ENCODE peak calls at places on chromosomes 16 and 17, in eight cellular contexts. J is heart left ventricle, V is AG10803, E is brain microvascular endothelial cell, H is astrocyte of the spinal cord, D is psoas muscle, I is IMR-90, X is epithelial cell of esophagus. G is an unnamed sample.

GRCh38 chr17:31371511-31372097 is 19.9 kb upstream of the RAB11FIP4 start:
- DNase-seq in J (no peak), V (peak), E (peak), H (peak), D (no peak), I (peak), X (no peak), G (peak)

GRCh38 chr17:11506635-11507034 is 91.6 kb upstream of the DNAH9 start:
- DNase-seq in J (no peak), V (no peak), E (peak), H (no peak), D (no peak), I (no peak), X (peak), G (no peak)

GRCh38 chr17:77245162-77245926 is 104.6 kb downstream of the SEC14L1 start:
- DNase-seq in J (no peak), V (no peak), E (no peak), H (no peak), D (no peak), I (no peak), X (no peak), G (no peak)

GRCh38 chr16:88941051-88941932 is 35.7 kb downstream of the CBFA2T3 start:
- DNase-seq in J (peak), V (no peak), E (no peak), H (no peak), D (no peak), I (no peak), X (no peak), G (no peak)

GRCh38 chr16:58299757-58300349 is 5.0 kb upstream of the PRSS54 start:
- DNase-seq in J (no peak), V (peak), E (no peak), H (no peak), D (no peak), I (peak), X (peak), G (no peak)

GRCh38 chr17:59361916-59362810 is 30.7 kb downstream of the YPEL2 start:
- DNase-seq in J (no peak), V (peak), E (peak), H (peak), D (no peak), I (peak), X (peak), G (peak)

GRCh38 chr16:81778861-81779539 is at the start of gene PLCG2:
- DNase-seq in J (peak), V (no peak), E (peak), H (no peak), D (peak), I (no peak), X (peak), G (no peak)

GRCh38 chr17:73470369-73470768 is 158.6 kb upstream of the CDC42EP4 start:
- DNase-seq in J (no peak), V (no peak), E (no peak), H (no peak), D (no peak), I (no peak), X (no peak), G (no peak)

GRCh38 chr16:2838928-2839327 is 8.8 kb downstream of the ZG16B start:
- DNase-seq in J (peak), V (peak), E (peak), H (peak), D (peak), I (peak), X (peak), G (peak)

GRCh38 chr17:74245145-74245817 is 28.8 kb upstream of the DNAI2 start:
- DNase-seq in J (no peak), V (no peak), E (no peak), H (peak), D (no peak), I (no peak), X (no peak), G (no peak)

GRCh38 chr17:28295677-28296578 is 23.1 kb upstream of the TMEM97 start:
- DNase-seq in J (no peak), V (no peak), E (no peak), H (no peak), D (no peak), I (no peak), X (no peak), G (no peak)

GRCh38 chr17:75246404-75246803 is 15.0 kb downstream of the GGA3 start:
- DNase-seq in J (no peak), V (no peak), E (no peak), H (no peak), D (no peak), I (no peak), X (no peak), G (no peak)

GRCh38 chr17:76208120-76208519 is 32.2 kb downstream of the RNF157 start:
- DNase-seq in J (no peak), V (no peak), E (no peak), H (no peak), D (no peak), I (no peak), X (no peak), G (no peak)

GRCh38 chr17:45410144-45411091 is 22.3 kb downstream of the ARHGAP27 start:
- DNase-seq in J (peak), V (no peak), E (no peak), H (no peak), D (peak), I (no peak), X (no peak), G (no peak)

GRCh38 chr17:66822009-66822408 is 12.9 kb upstream of the CACNG5 start:
- DNase-seq in J (no peak), V (no peak), E (no peak), H (no peak), D (no peak), I (no peak), X (no peak), G (no peak)

GRCh38 chr17:73091770-73092517 is 544 bp downstream of the SLC39A11 start:
- DNase-seq in J (peak), V (no peak), E (no peak), H (no peak), D (no peak), I (peak), X (peak), G (no peak)

GRCh38 chr16:15830832-15831451 is 25.9 kb downstream of the MYH11 start:
- DNase-seq in J (no peak), V (no peak), E (no peak), H (no peak), D (no peak), I (no peak), X (no peak), G (no peak)

GRCh38 chr16:85514295-85514600 is 98.9 kb upstream of the GSE1 start:
- DNase-seq in J (peak), V (no peak), E (no peak), H (no peak), D (peak), I (peak), X (no peak), G (no peak)

GRCh38 chr16:46907061-46907774 is 23.1 kb downstream of the GPT2 start:
- DNase-seq in J (no peak), V (no peak), E (no peak), H (no peak), D (no peak), I (no peak), X (no peak), G (no peak)

GRCh38 chr16:72493681-72494415 is 321.9 kb upstream of the PMFBP1 start:
- DNase-seq in J (no peak), V (peak), E (no peak), H (peak), D (no peak), I (peak), X (no peak), G (peak)

GRCh38 chr16:76345093-76345735 is 68.0 kb downstream of the CNTNAP4 start:
- DNase-seq in J (peak), V (no peak), E (no peak), H (peak), D (peak), I (no peak), X (peak), G (no peak)

GRCh38 chr16:8620535-8620934 is 963 bp upstream of the METTL22 start:
- DNase-seq in J (no peak), V (no peak), E (no peak), H (no peak), D (no peak), I (peak), X (peak), G (no peak)

GRCh38 chr16:21071741-21072140 is 78.9 kb downstream of the DNAH3 start:
- DNase-seq in J (no peak), V (no peak), E (no peak), H (no peak), D (no peak), I (no peak), X (peak), G (no peak)

GRCh38 chr16:18072161-18072560 is 264.4 kb downstream of the NPIPA8 start:
- DNase-seq in J (no peak), V (no peak), E (no peak), H (no peak), D (no peak), I (no peak), X (no peak), G (no peak)

GRCh38 chr17:8057691-8058114 is 18.8 kb downstream of the ALOX15B start:
- DNase-seq in J (no peak), V (peak), E (peak), H (peak), D (no peak), I (peak), X (peak), G (peak)

GRCh38 chr17:49454050-49454449 is 39.4 kb upstream of the PHB1 start:
- DNase-seq in J (no peak), V (peak), E (no peak), H (peak), D (no peak), I (peak), X (no peak), G (peak)

GRCh38 chr16:52035406-52035805 is 511.5 kb downstream of the TOX3 start:
- DNase-seq in J (no peak), V (no peak), E (no peak), H (no peak), D (no peak), I (no peak), X (peak), G (no peak)

DNA sequence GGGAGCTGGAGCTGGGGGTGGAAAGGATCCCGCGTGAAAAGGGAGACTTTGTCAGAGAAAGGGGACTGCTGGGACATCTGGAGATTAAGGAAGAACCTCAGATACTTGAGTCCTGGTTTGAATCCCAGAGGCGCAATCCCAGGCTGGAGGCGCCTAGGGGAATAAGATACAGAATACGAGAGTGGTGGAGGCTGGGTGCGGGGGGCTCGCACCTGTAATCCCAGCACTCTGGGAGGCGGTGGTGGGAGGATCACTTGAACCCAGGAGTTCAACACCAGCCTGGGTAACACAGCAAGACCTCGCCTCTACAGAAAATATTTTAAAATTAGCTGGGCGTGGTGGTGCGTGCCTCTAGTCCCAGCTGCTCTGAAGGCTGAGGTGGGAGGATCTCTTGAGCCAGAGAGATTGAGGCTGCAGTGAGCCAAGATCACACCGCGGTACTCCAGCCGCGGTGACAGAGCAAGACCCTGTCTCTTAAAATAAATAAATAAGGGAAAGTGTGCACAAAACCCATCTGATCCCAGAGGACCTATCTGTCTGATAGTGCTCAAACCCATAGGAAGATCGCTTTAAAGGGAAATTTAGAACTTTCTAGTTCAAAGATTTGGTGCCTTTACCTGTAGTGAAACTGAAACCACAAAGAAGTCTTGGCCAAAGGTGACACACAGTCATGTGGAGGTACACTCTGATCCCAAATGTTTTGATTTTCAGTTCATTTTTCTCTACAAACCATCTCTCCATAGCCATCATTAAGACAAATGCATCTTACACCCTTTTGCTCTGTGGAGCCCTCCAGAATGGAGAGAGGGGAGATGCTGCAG is 625 bp upstream of the SCRN2 start:
- DNase-seq in J (no peak), V (no peak), E (no peak), H (no peak), D (no peak), I (no peak), X (no peak), G (no peak)
- TF ChIP-seq CTCF in J (no peak), V (no peak), E (no peak), H (no peak), D (no peak), I (no peak), X (no peak), G (peak)

DNA sequence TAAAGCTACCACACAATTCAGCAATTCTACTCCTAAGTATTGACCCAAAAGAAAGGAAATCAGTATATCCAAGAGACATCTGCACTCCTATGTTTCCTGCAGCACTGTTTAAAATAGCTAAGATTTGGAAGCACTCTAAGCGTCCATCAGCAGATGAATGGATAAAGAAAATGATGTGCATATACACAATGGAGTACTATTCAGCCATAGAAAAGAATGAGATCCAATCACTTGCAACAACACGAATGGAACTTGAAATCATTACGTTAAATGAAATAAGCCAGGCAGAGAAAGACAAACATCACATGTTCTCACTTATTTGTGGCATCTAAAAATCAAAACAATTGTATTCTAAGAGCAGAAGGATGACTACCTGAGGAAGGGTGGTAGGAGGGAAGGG is 1.5 kb downstream of the SLFN11 start:
- DNase-seq in J (no peak), V (no peak), E (no peak), H (no peak), D (no peak), I (no peak), X (no peak), G (no peak)
- TF ChIP-seq CTCF in J (no peak), V (no peak), E (no peak), H (no peak), D (no peak), I (no peak), X (no peak), G (no peak)

DNA sequence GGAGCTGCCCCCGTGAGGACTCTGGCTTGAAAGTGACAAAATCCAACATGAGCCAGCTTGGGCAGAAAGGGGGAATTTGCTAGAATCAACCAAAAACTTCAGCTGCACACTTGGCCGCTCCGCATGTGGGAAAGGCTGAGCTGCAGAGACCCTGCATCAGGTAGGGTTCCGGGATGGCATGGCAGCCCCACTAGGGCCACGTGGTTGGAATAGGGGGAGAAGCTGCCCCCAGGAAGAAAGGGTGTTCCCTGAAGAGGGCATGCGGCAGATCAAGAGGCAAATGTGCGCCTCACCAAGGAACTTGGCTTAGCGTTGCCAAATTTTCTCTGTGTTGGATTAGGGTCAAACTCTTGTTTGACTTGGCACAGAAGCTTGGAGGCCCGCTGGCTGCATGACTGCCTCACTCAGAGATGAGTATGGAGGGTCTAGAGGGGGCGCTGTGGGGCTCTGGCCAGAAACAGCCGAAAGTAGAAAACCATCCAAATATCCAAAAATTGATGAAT is 29.2 kb upstream of the WFIKKN2 start:
- DNase-seq in J (no peak), V (no peak), E (peak), H (peak), D (no peak), I (peak), X (no peak), G (no peak)
- TF ChIP-seq CTCF in J (no peak), V (no peak), E (peak), H (peak), D (no peak), I (peak), X (no peak), G (peak)

GRCh38 chr17:36755586-36755985 is 154.2 kb downstream of the MRM1 start:
- DNase-seq in J (no peak), V (no peak), E (no peak), H (no peak), D (no peak), I (no peak), X (peak), G (no peak)
- TF ChIP-seq CTCF in J (no peak), V (no peak), E (peak), H (peak), D (no peak), I (peak), X (peak), G (peak)

DNA sequence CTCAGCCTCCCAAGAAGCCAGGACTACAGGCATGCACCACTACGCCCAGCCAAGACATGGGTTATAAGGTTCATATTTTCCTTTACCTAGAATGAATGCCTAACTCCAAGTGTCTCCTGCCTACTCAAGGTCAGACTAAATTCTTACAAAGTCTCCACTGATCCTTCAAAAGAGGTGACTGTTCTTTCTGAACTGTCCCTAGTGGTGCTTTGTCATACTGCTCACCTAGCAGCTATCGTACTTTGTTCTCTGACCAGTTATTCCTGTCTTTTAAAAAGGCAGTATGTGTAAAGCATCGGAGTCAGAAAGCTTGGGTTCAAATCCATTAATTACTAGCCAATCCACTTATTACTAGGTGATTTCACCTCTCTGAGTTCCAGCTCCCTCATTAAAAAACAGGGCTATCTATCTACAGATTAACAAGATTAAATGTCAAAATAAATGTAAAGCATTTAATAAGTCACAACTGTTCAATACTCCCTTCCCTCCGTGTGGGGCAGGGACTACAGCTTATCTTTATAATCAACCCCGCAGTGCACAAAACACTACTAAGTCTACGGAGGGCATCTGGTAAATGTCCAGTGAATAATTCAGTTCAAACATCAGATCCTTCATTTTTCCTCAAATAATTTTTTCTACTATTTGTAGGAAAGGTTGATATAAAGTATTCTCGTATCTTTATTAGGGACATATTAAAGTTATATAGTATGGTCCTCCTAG is 20.0 kb upstream of the ITGA2B start:
- DNase-seq in J (no peak), V (no peak), E (no peak), H (no peak), D (no peak), I (no peak), X (peak), G (no peak)
- TF ChIP-seq CTCF in J (no peak), V (no peak), E (no peak), H (peak), D (no peak), I (no peak), X (peak), G (peak)

GRCh38 chr16:67346328-67346727 is 19.7 kb downstream of the LRRC36 start:
- DNase-seq in J (no peak), V (no peak), E (no peak), H (no peak), D (no peak), I (no peak), X (no peak), G (no peak)

GRCh38 chr16:67345401-67345800 is 18.8 kb downstream of the LRRC36 start:
- DNase-seq in J (no peak), V (no peak), E (no peak), H (no peak), D (no peak), I (no peak), X (no peak), G (no peak)

DNA sequence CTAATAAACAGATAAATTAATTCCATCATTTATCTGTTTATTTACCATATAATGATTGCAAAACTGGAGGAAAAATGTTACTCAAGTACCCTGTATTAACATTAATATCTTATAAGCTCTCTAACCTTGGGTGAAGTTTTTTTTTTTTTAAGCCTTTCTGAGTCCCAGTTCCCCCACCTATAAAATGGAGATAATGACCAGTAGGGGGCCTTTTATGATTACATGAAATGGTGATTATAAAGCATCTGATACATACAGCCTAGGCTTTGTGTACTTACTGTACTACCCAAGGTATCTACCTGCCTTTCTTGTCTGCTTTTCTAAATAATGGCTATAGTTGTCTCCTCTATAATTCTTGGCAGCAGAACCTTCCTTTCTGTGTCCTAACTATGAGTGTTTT is 22.6 kb downstream of the LRRC36 start:
- DNase-seq in J (no peak), V (peak), E (no peak), H (peak), D (no peak), I (peak), X (peak), G (peak)
- TF ChIP-seq CTCF in J (peak), V (peak), E (peak), H (peak), D (peak), I (peak), X (peak), G (peak)

GRCh38 chr17:58210922-58211321 is 8.1 kb downstream of the MKS1 start:
- DNase-seq in J (no peak), V (no peak), E (no peak), H (no peak), D (no peak), I (no peak), X (no peak), G (no peak)
- TF ChIP-seq CTCF in J (no peak), V (no peak), E (peak), H (no peak), D (no peak), I (no peak), X (no peak), G (peak)

GRCh38 chr16:68310441-68311315 is at the start of the genes PRMT7 and SLC7A6OS:
- DNase-seq in J (peak), V (peak), E (peak), H (peak), D (peak), I (peak), X (peak), G (peak)
- TF ChIP-seq CTCF in J (peak), V (peak), E (peak), H (peak), D (peak), I (peak), X (no peak), G (peak)

DNA sequence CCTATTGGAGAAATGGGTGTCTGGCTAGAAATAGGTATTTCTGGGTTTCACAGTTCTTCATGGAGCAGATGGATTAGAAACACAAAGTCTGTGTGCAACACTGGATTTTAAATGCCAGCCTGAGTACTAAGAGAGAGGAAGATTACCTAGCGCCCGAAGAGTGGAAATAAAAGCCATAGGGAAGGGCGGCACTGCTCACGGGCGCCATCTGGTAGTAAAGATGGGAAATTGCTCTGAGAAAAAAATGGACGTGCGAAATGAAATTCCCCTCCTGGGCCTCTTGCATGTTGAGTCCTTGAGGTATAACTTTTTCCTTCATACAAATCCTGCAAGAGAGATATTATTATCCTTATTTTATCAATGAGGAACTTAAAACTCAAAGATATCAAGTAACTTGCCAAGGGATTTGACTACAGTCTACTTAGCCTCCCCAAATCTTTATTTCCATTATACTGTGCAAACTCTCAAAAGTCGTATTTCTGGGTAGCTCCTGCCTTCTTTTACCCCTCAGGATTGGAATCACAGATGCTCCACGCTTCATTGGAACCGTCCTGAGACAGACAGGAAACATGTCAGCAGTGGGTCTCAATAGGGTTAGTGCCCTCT is 72.8 kb downstream of the MMD start:
- DNase-seq in J (peak), V (peak), E (peak), H (peak), D (peak), I (peak), X (peak), G (peak)
- TF ChIP-seq CTCF in J (peak), V (peak), E (peak), H (peak), D (peak), I (peak), X (peak), G (peak)

G was measured in HFFc6.